ENCODE peak calls at places on chromosomes 6 and 20, in four cellular contexts. One of them, this sample, is unnamed.

GRCh38 chr6:1770435-1770843 is 160.7 kb downstream of the FOXC1 start:
- DNase-seq in colonic mucosa: no peak
- DNase-seq in SJSA1: no peak
- DNase-seq in brain microvascular endothelial cell: peak; percentile 18
- DNase-seq in this sample: no peak

GRCh38 chr6:169851641-169852503 is 100.5 kb downstream of the ERMARD start:
- DNase-seq in brain microvascular endothelial cell: peak; percentile 56
- DNase-seq in colonic mucosa: peak; percentile 14
- DNase-seq in SJSA1: peak; percentile 30
- DNase-seq in this sample: peak; percentile 72

GRCh38 chr20:45575931-45576330 is 3.2 kb downstream of the WFDC8 start:
- DNase-seq in colonic mucosa: no peak
- DNase-seq in SJSA1: no peak
- DNase-seq in brain microvascular endothelial cell: no peak
- DNase-seq in this sample: no peak

GRCh38 chr6:129006685-129007514 is 124.0 kb downstream of the LAMA2 start:
- DNase-seq in SJSA1: no peak
- DNase-seq in colonic mucosa: no peak
- DNase-seq in brain microvascular endothelial cell: no peak
- DNase-seq in this sample: no peak

GRCh38 chr20:43853174-43853803 is 61.4 kb upstream of the TOX2 start:
- DNase-seq in brain microvascular endothelial cell: no peak
- DNase-seq in SJSA1: peak; percentile 16
- DNase-seq in colonic mucosa: no peak
- DNase-seq in this sample: no peak

GRCh38 chr6:22147983-22148797 is 148.6 kb downstream of the PRL start:
- DNase-seq in SJSA1: peak; percentile 71
- DNase-seq in colonic mucosa: peak; percentile 21
- DNase-seq in brain microvascular endothelial cell: peak; percentile 90
- DNase-seq in this sample: no peak

GRCh38 chr20:53930651-53931504 is 139.5 kb downstream of the BCAS1 start:
- DNase-seq in SJSA1: no peak
- DNase-seq in brain microvascular endothelial cell: no peak
- DNase-seq in colonic mucosa: peak; percentile 3
- DNase-seq in this sample: no peak

GRCh38 chr6:412146-412886 is 20.8 kb downstream of the IRF4 start:
- DNase-seq in brain microvascular endothelial cell: no peak
- DNase-seq in colonic mucosa: no peak
- DNase-seq in SJSA1: no peak
- DNase-seq in this sample: no peak

GRCh38 chr6:108594640-108595039 is 33.9 kb downstream of the FOXO3 start:
- DNase-seq in SJSA1: no peak
- DNase-seq in brain microvascular endothelial cell: no peak
- DNase-seq in colonic mucosa: peak; percentile 52
- DNase-seq in this sample: no peak

GRCh38 chr6:5518936-5519491 is 257.7 kb downstream of the FARS2 start:
- DNase-seq in brain microvascular endothelial cell: no peak
- DNase-seq in SJSA1: no peak
- DNase-seq in colonic mucosa: no peak
- DNase-seq in this sample: no peak

GRCh38 chr20:46644160-46644559 is 7.1 kb downstream of the SLC13A3 start:
- DNase-seq in colonic mucosa: no peak
- DNase-seq in SJSA1: no peak
- DNase-seq in brain microvascular endothelial cell: no peak
- DNase-seq in this sample: no peak
- H3K4me3 ChIP-seq in colonic mucosa: no peak overlapping the region
- H3K4me3 ChIP-seq in SJSA1: no peak overlapping the region
- H3K4me3 ChIP-seq in brain microvascular endothelial cell: no peak overlapping the region
- H3K4me3 ChIP-seq in this sample: no peak overlapping the region

GRCh38 chr20:8216375-8217200 is 84.5 kb downstream of the PLCB1 start:
- DNase-seq in brain microvascular endothelial cell: no peak
- DNase-seq in colonic mucosa: no peak
- DNase-seq in SJSA1: no peak
- DNase-seq in this sample: no peak

GRCh38 chr20:8219403-8219802 is 87.3 kb downstream of the PLCB1 start:
- DNase-seq in colonic mucosa: no peak
- DNase-seq in brain microvascular endothelial cell: no peak
- DNase-seq in SJSA1: no peak
- DNase-seq in this sample: no peak

GRCh38 chr20:8220716-8221115 is 88.7 kb downstream of the PLCB1 start:
- DNase-seq in colonic mucosa: no peak
- DNase-seq in SJSA1: no peak
- DNase-seq in brain microvascular endothelial cell: no peak
- DNase-seq in this sample: no peak

GRCh38 chr20:8221887-8222419 is 89.9 kb downstream of the PLCB1 start:
- DNase-seq in colonic mucosa: no peak
- DNase-seq in brain microvascular endothelial cell: no peak
- DNase-seq in SJSA1: no peak
- DNase-seq in this sample: no peak

GRCh38 chr20:8218861-8219260 is 86.8 kb downstream of the PLCB1 start:
- DNase-seq in SJSA1: no peak
- DNase-seq in colonic mucosa: no peak
- DNase-seq in brain microvascular endothelial cell: peak; percentile 64
- DNase-seq in this sample: no peak
- H3K4me3 ChIP-seq in SJSA1: no peak overlapping the region
- H3K4me3 ChIP-seq in colonic mucosa: no peak overlapping the region
- H3K4me3 ChIP-seq in brain microvascular endothelial cell: no peak overlapping the region
- H3K4me3 ChIP-seq in this sample: no peak overlapping the region

DNA sequence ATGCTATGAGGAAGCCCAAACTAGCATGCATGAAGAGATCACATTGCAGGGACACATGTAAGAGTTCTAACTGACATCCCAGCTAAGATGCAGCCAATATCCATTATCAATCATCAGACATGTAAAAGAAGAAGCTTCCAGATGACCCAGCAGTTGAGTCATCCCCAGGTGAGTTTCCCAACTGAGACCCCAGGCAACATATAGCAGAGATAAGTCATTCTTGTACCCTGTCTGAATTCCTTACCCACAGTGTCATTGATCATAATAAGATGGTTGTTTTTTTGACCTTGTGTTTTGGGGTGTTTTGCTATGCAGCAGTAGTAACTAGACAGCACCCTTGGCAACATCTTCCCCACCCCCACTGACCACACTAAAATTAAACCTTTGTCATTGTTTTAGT is 18.9 kb downstream of the SIRPD start:
- DNase-seq in colonic mucosa: no peak
- DNase-seq in SJSA1: no peak
- DNase-seq in brain microvascular endothelial cell: no peak
- DNase-seq in this sample: no peak
- H3K4me3 ChIP-seq in colonic mucosa: no peak overlapping the region
- H3K4me3 ChIP-seq in SJSA1: no peak overlapping the region
- H3K4me3 ChIP-seq in brain microvascular endothelial cell: no peak overlapping the region
- H3K4me3 ChIP-seq in this sample: no peak overlapping the region

GRCh38 chr20:19426356-19426755 is 213.9 kb downstream of the SLC24A3 start:
- DNase-seq in SJSA1: no peak
- DNase-seq in colonic mucosa: no peak
- DNase-seq in brain microvascular endothelial cell: no peak
- DNase-seq in this sample: no peak

GRCh38 chr20:19430641-19431307 is 218.3 kb downstream of the SLC24A3 start:
- DNase-seq in brain microvascular endothelial cell: no peak
- DNase-seq in SJSA1: no peak
- DNase-seq in colonic mucosa: no peak
- DNase-seq in this sample: no peak

GRCh38 chr20:19423892-19424620 is 211.6 kb downstream of the SLC24A3 start:
- DNase-seq in colonic mucosa: no peak
- DNase-seq in brain microvascular endothelial cell: no peak
- DNase-seq in SJSA1: no peak
- DNase-seq in this sample: no peak

GRCh38 chr20:19427913-19428800 is 215.7 kb downstream of the SLC24A3 start:
- DNase-seq in SJSA1: no peak
- DNase-seq in colonic mucosa: no peak
- DNase-seq in brain microvascular endothelial cell: no peak
- DNase-seq in this sample: no peak

DNA sequence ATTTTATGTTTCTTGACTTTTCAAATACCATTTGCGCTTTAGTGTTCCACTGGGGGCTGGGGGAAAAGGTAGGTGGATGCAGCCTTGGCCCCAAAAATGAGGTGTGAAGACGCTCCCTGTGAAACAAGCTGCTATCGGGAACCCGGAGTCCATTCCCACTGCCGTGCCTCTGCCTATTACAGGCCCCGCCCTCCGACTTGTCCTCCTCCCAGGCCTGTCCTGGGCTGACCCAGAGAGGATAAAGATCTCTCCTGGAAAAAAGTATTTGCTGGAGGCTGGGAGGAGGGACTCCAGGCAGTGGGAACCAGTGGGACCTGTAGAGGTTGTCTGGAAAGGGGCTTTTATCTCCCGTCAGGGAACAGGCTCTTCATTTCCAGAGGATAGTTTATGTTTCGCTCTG is 215.0 kb downstream of the SLC24A3 start:
- DNase-seq in brain microvascular endothelial cell: no peak
- DNase-seq in SJSA1: no peak
- DNase-seq in colonic mucosa: no peak
- DNase-seq in this sample: no peak
- H3K4me3 ChIP-seq in brain microvascular endothelial cell: no peak overlapping the region
- H3K4me3 ChIP-seq in SJSA1: no peak overlapping the region
- H3K4me3 ChIP-seq in colonic mucosa: no peak overlapping the region
- H3K4me3 ChIP-seq in this sample: no peak overlapping the region

GRCh38 chr20:51631953-51632352 is 89.4 kb upstream of the NFATC2 start:
- DNase-seq in brain microvascular endothelial cell: no peak
- DNase-seq in SJSA1: no peak
- DNase-seq in colonic mucosa: no peak
- DNase-seq in this sample: no peak
- H3K4me3 ChIP-seq in brain microvascular endothelial cell: no peak overlapping the region
- H3K4me3 ChIP-seq in SJSA1: no peak overlapping the region
- H3K4me3 ChIP-seq in colonic mucosa: no peak overlapping the region
- H3K4me3 ChIP-seq in this sample: no peak overlapping the region

GRCh38 chr20:8234580-8234979 is 102.5 kb downstream of the PLCB1 start:
- DNase-seq in SJSA1: no peak
- DNase-seq in brain microvascular endothelial cell: no peak
- DNase-seq in colonic mucosa: no peak
- DNase-seq in this sample: no peak
- H3K4me3 ChIP-seq in SJSA1: no peak overlapping the region
- H3K4me3 ChIP-seq in brain microvascular endothelial cell: no peak overlapping the region
- H3K4me3 ChIP-seq in colonic mucosa: no peak overlapping the region
- H3K4me3 ChIP-seq in this sample: no peak overlapping the region